ENCODE peak calls at places on chromosomes 16 and 17, in seven cellular contexts. Z is left lung; A is stimulated activated naive CD8-positive, alpha-beta T cell treated with anti-CD3 and anti-CD28 coated beads, Interleukin-15, Interleukin-2, amounts not matched to agents 100 U/mL and 50 U/mL, for 24 hours; R is PC-3; B is sciatic nerve; J is activated CD4-positive, alpha-beta T cell treated with anti-CD3 and anti-CD28 coated beads for 36 hours; F is naive thymus-derived CD8-positive, alpha-beta T cell. U is an unnamed sample.

GRCh38 chr16:14196539-14196938 is 125.4 kb downstream of the MRTFB start:
- ATAC-seq in J (no peak), B (no peak), Z (no peak), R (peak; percentile 27), A (no peak), F (peak; percentile 78), U (no peak)

GRCh38 chr17:39929657-39930407 is 2.3 kb downstream of the LRRC3C start:
- ATAC-seq in F (no peak), Z (no peak), J (no peak), B (no peak), R (peak; percentile 52), A (no peak), U (no peak)

GRCh38 chr17:18371455-18371854 is 6.1 kb upstream of the EVPLL start:
- ATAC-seq in B (no peak), F (no peak), J (no peak), R (no peak), A (no peak), Z (no peak), U (peak; percentile 28)

GRCh38 chr16:11180489-11180888 is 75.5 kb downstream of the SOCS1 start:
- ATAC-seq in B (no peak), F (no peak), A (no peak), Z (peak; percentile 58), J (no peak), R (no peak), U (peak; percentile 34)

GRCh38 chr16:81432899-81433560 is 11.6 kb upstream of the CMIP start:
- ATAC-seq in R (no peak), A (no peak), Z (no peak), F (no peak), J (no peak), B (no peak), U (no peak)

GRCh38 chr16:67697813-67698212 is 21.3 kb downstream of the GFOD2 start:
- ATAC-seq in B (no peak), F (no peak), J (no peak), Z (no peak), R (no peak), A (no peak), U (no peak)

GRCh38 chr16:23587726-23588125 is 8.4 kb downstream of the NDUFAB1 start:
- ATAC-seq in Z (no peak), R (no peak), F (no peak), B (no peak), J (no peak), A (no peak), U (no peak)

GRCh38 chr16:4746991-4747574 is 12.7 kb downstream of the DNAAF8 start:
- ATAC-seq in A (no peak), F (peak; percentile 33), Z (no peak), J (no peak), R (no peak), B (peak; percentile 23), U (no peak)

GRCh38 chr17:14336418-14336817 is 35.5 kb downstream of the HS3ST3B1 start:
- ATAC-seq in Z (no peak), R (no peak), B (no peak), J (no peak), F (no peak), A (no peak), U (no peak)

GRCh38 chr16:30535106-30535776 is 583 bp upstream of the ZNF747 start:
- ATAC-seq in Z (peak; percentile 8), F (peak; percentile 43), J (peak; percentile 18), A (peak; percentile 10), R (peak; percentile 4), B (peak; percentile 19), U (peak; percentile 31)

GRCh38 chr17:81436294-81436849 is 41.1 kb downstream of the BAHCC1 start:
- ATAC-seq in A (no peak), R (no peak), B (peak; percentile 80), J (no peak), F (no peak), Z (peak; percentile 28), U (no peak)

GRCh38 chr16:84080378-84080777 is 36.4 kb downstream of the MBTPS1 start:
- ATAC-seq in J (no peak), R (no peak), B (no peak), F (no peak), A (no peak), Z (no peak), U (no peak)

GRCh38 chr17:4658478-4659305 is 17.2 kb upstream of the ALOX15 start:
- ATAC-seq in F (no peak), A (peak; percentile 99), Z (no peak), R (no peak), J (peak; percentile 99), B (no peak), U (peak; percentile 100)

GRCh38 chr16:88569985-88570690 is at the start of gene ZC3H18:
- ATAC-seq in B (peak; percentile 99), A (peak; percentile 64), Z (peak; percentile 98), J (peak; percentile 83), R (peak; percentile 91), F (peak; percentile 86), U (peak; percentile 71)

GRCh38 chr17:954431-955164 is 25.0 kb downstream of the NXN start:
- ATAC-seq in Z (peak; percentile 79), F (no peak), B (peak; percentile 52), A (peak; percentile 28), R (no peak), J (no peak), U (no peak)

GRCh38 chr16:2858245-2859025 is 465 bp upstream of the PRSS22 start:
- ATAC-seq in Z (peak; percentile 96), J (no peak), R (peak; percentile 68), B (no peak), A (peak; percentile 10), F (peak; percentile 34), U (peak; percentile 61)

GRCh38 chr17:78268960-78269892 is 37.8 kb downstream of the TMEM235 start:
- ATAC-seq in R (no peak), A (no peak), F (no peak), J (no peak), B (no peak), Z (peak; percentile 5), U (no peak)

GRCh38 chr16:46808997-46809396 is 22.0 kb downstream of the C16orf87 start:
- ATAC-seq in F (no peak), B (no peak), R (no peak), J (no peak), Z (no peak), A (no peak), U (no peak)

U was measured in activated T-helper 17 cell treated with anti-CD3 and anti-CD28 coated beads, Interleukin-2, amount 50 U/mL, for 72 hours.